ENCODE peak calls at places on chromosomes 6 and 20, in four cellular contexts. W, I, R and Z are unnamed samples.

GRCh38 chr6:141395443-141396008 is 737.2 kb upstream of the GJE1 start:
- DNase-seq in W (no peak), I (no peak), R (no peak), Z (no peak)

GRCh38 chr20:34863421-34863965 is 9.2 kb downstream of the GGT7 start:
- DNase-seq in W (no peak), I (no peak), R (no peak), Z (no peak)

GRCh38 chr6:83057705-83058321 is 7.8 kb downstream of the UBE3D start:
- DNase-seq in W (peak; percentile 14), I (no peak), R (peak; percentile 51), Z (peak; percentile 80)

GRCh38 chr6:113630738-113631535 is 226.2 kb upstream of the MARCKS start:
- DNase-seq in W (no peak), I (no peak), R (peak; percentile 56), Z (no peak)

GRCh38 chr6:11536795-11537194 is 754 bp upstream of the TMEM170B start:
- DNase-seq in W (no peak), I (no peak), R (no peak), Z (peak; percentile 4)

GRCh38 chr6:144170044-144170443 is 19.7 kb downstream of the STX11 start:
- DNase-seq in W (no peak), I (no peak), R (no peak), Z (no peak)

GRCh38 chr20:22404609-22405170 is 179.7 kb downstream of the FOXA2 start:
- DNase-seq in W (no peak), I (no peak), R (no peak), Z (no peak)

GRCh38 chr6:4348462-4349112 is 213.2 kb upstream of the ECI2 start:
- DNase-seq in W (no peak), I (no peak), R (no peak), Z (no peak)

GRCh38 chr6:45901777-45902650 is 113.6 kb downstream of the CLIC5 start:
- DNase-seq in W (no peak), I (no peak), R (no peak), Z (no peak)

GRCh38 chr6:11969092-11969491 is 43.0 kb upstream of the HIVEP1 start:
- DNase-seq in W (no peak), I (no peak), R (peak; percentile 62), Z (no peak)

GRCh38 chr6:139409026-139409425 is 34.6 kb upstream of the CITED2 start:
- DNase-seq in W (no peak), I (no peak), R (peak; percentile 82), Z (no peak)

GRCh38 chr6:127938701-127939100 is 37.8 kb upstream of the THEMIS start:
- DNase-seq in W (no peak), I (no peak), R (peak; percentile 66), Z (peak; percentile 45)

GRCh38 chr20:8805737-8806442 is 263.0 kb upstream of the PLCB4 start:
- DNase-seq in W (no peak), I (no peak), R (no peak), Z (no peak)

GRCh38 chr6:54907316-54907715 is 60.7 kb downstream of the FAM83B start:
- DNase-seq in W (no peak), I (no peak), R (no peak), Z (no peak)

GRCh38 chr6:54909184-54909583 is 62.6 kb downstream of the FAM83B start:
- DNase-seq in W (no peak), I (no peak), R (no peak), Z (no peak)

GRCh38 chr6:54913211-54913610 is 66.6 kb downstream of the FAM83B start:
- DNase-seq in W (no peak), I (no peak), R (no peak), Z (peak; percentile 54)

GRCh38 chr6:54910326-54910952 is 63.9 kb downstream of the FAM83B start:
- DNase-seq in W (no peak), I (no peak), R (peak; percentile 20), Z (peak; percentile 49)
- TF ChIP-seq CTCF in W (no peak), I (no peak), R (no peak), Z (no peak)

DNA sequence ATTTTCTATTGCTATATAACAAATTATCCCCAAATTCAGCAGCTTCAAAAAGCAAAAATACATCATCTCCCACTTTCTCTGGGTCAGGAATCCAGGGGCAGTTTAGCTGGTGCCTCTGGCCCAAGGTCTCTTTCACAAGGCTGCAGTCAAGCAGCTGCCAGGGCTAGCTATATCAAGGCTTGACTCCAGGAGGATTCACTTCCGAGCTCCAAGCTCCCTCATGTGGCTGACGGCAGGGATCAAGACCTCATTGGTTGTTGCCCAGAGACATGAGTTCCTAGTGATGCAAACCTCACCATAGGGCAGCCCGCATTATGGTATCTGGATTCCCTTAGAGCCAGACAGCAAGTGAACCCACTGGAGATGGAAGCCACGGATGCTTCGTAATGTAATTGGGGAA is 1.3 kb upstream of the VNN1 start:
- DNase-seq in W (no peak), I (no peak), R (peak; percentile 46), Z (peak; percentile 37)
- TF ChIP-seq CTCF in W (no peak), I (no peak), R (peak; percentile 32), Z (peak; percentile 38)

GRCh38 chr6:102936959-102937358 is 1543.5 kb downstream of the GRIK2 start:
- DNase-seq in W (no peak), I (no peak), R (no peak), Z (no peak)
- TF ChIP-seq CTCF in W (no peak), I (no peak), R (no peak), Z (no peak)

GRCh38 chr6:79737172-79737571 is 106.0 kb downstream of the SH3BGRL2 start:
- DNase-seq in W (no peak), I (no peak), R (peak; percentile 15), Z (peak; percentile 11)
- TF ChIP-seq CTCF in W (no peak), I (no peak), R (no peak), Z (no peak)

DNA sequence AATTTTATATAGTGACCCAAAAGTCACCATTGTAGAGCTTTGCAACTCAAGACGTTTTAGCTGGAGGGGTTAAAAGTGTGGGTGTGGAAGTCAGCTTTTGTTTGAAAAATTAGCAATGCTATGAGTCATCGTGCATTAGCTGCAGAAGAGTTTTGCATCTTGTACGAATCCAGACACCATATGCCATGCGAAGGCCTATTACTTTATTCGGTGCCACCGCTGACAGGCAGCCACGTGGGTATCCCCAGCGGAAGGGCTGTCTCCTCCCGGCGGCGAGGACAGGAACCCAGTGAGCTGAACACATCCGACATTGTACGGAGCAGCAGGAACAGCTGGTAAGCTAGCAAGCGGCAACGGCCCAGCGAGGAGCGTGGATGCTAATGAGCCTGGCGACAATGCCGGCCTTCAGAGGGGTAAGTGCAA is 84.4 kb downstream of the INSM1 start:
- DNase-seq in W (peak; percentile 35), I (peak; percentile 26), R (peak; percentile 72), Z (peak; percentile 97)
- TF ChIP-seq CTCF in W (no peak), I (no peak), R (no peak), Z (peak; percentile 39)

DNA sequence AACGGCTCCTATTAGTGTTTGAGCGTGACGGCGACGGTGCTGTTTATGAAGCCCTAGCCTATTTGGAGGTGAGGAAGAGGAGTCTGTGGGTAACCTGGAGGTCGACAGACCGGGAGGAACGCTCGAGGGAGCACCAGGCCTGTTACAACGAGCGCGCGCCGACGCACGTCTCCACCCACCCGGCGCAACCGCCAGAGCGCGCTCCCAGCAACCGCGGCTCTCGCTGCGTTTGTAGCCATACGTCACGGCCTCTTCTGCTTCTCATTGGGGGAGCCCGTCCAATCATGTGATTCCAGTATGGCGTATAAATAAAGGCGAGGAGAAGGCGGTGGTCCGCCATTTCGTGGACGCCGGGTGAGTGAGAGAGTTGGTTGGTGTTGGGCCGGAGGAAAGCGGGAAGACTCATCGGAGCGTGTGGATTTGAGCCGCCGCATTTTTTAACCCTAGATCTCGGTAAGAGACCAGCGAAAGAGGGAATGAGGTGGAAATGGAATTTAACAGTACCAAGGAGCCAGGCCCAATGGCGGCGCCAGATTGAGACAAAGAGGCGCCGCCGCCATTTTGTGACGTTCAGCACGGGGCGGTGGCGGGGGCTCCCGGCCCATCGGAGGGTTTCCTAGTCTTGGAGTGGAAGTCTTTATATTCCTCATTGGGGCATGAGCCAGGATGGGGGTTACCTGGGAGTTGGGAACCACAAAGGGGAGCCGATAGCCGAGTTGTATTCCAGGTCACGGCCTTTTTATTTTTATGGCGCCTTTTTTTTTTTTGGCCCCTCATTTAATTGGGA is at the start of gene SRSF3:
- DNase-seq in W (peak; percentile 93), I (peak; percentile 95), R (peak; percentile 99), Z (peak; percentile 98)
- TF ChIP-seq CTCF in W (no peak), I (no peak), R (peak; percentile 36), Z (peak; percentile 46)

DNA sequence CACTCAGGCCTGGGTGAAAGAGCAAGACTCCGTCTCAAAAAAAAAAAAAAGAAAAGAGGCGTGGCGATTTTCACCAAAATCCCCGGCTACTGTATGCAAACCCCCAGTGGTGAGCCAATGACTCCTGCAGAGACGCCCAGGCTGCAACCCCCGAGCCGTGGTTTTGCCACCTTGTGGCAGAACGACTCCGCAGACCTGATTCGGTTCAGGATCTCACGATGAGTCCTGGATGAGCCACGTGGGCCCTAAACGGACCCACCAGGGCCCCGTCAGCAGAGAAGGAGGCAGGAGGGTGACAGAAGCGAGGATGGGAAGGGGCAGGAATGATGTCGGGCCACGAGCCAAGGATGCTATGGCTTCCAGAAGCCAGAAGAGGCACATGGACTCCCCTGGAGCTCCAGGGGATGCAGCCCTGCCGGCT is 42.5 kb downstream of the SLC2A4RG start:
- DNase-seq in W (peak; percentile 71), I (no peak), R (no peak), Z (peak; percentile 39)
- TF ChIP-seq CTCF in W (peak; percentile 23), I (no peak), R (no peak), Z (peak; percentile 29)

GRCh38 chr6:154561750-154562149 is 51.3 kb upstream of the CNKSR3 start:
- DNase-seq in W (no peak), I (no peak), R (no peak), Z (no peak)

GRCh38 chr6:154558513-154558912 is 48.0 kb upstream of the CNKSR3 start:
- DNase-seq in W (no peak), I (no peak), R (no peak), Z (no peak)

GRCh38 chr6:154555075-154555677 is 44.7 kb upstream of the CNKSR3 start:
- DNase-seq in W (no peak), I (no peak), R (peak; percentile 10), Z (peak; percentile 58)

GRCh38 chr6:154558984-154559383 is 48.5 kb upstream of the CNKSR3 start:
- DNase-seq in W (no peak), I (no peak), R (no peak), Z (no peak)
- TF ChIP-seq CTCF in W (no peak), I (no peak), R (no peak), Z (no peak)

GRCh38 chr6:101397199-101397598 is 3.7 kb downstream of the GRIK2 start:
- DNase-seq in W (no peak), I (no peak), R (peak; percentile 35), Z (peak; percentile 57)

GRCh38 chr6:101392561-101393230 is 812 bp upstream of the GRIK2 start:
- DNase-seq in W (no peak), I (no peak), R (no peak), Z (peak; percentile 9)

GRCh38 chr6:101396552-101397173 is 3.2 kb downstream of the GRIK2 start:
- DNase-seq in W (peak; percentile 22), I (no peak), R (peak; percentile 65), Z (peak; percentile 75)

GRCh38 chr6:101393291-101394251 is at the start of gene GRIK2:
- DNase-seq in W (no peak), I (no peak), R (peak; percentile 20), Z (peak; percentile 81)

DNA sequence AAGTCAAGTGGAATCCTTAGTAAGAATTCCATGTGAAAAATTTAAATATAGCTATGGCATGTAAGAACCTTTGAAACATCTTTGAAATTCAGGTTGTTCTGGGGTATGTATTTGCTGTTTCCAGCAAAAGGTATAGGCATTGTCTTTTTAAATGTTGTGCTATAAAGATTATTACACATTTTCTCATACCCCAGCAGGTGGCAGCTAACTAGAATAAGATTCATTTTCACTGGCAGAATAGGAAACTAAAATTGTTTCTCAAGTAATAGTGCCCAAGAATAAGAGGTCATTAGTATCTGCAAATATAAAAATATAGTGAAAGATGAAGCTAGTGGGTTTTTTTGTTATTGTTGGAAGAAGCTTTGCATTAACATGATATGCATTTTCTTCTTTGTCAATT is 1.8 kb downstream of the GRIK2 start:
- DNase-seq in W (no peak), I (no peak), R (no peak), Z (peak; percentile 52)
- TF ChIP-seq CTCF in W (no peak), I (no peak), R (no peak), Z (peak; percentile 53)